ENCODE peak calls at places on chromosomes 13 and 19, in nine cellular contexts. One of them, this sample, is unnamed.

GRCh38 chr13:33186851-33187250 is 98.7 kb downstream of the STARD13 start:
- DNase-seq in testis: no peak
- DNase-seq in PC-3: peak; percentile 17
- DNase-seq in brain microvascular endothelial cell: peak; percentile 89
- DNase-seq in CD8-positive, alpha-beta T cell: no peak
- DNase-seq in OCI-LY7: no peak
- DNase-seq in neural progenitor cell: no peak
- DNase-seq in heart right ventricle: no peak
- DNase-seq in hepatocyte: no peak
- DNase-seq in this sample: no peak

GRCh38 chr19:2041686-2042484 is 9.2 kb downstream of the MKNK2 start:
- DNase-seq in heart right ventricle: peak; percentile 99
- DNase-seq in PC-3: peak; percentile 51
- DNase-seq in brain microvascular endothelial cell: peak; percentile 85
- DNase-seq in testis: peak; percentile 97
- DNase-seq in neural progenitor cell: peak; percentile 98
- DNase-seq in OCI-LY7: peak; percentile 97
- DNase-seq in CD8-positive, alpha-beta T cell: peak; percentile 100
- DNase-seq in hepatocyte: peak; percentile 98
- DNase-seq in this sample: peak; percentile 99

GRCh38 chr19:55173717-55174409 is 6.2 kb downstream of the SYT5 start:
- DNase-seq in OCI-LY7: peak; percentile 84
- DNase-seq in CD8-positive, alpha-beta T cell: no peak
- DNase-seq in heart right ventricle: peak; percentile 60
- DNase-seq in PC-3: peak; percentile 85
- DNase-seq in testis: peak; percentile 77
- DNase-seq in brain microvascular endothelial cell: peak; percentile 62
- DNase-seq in hepatocyte: peak; percentile 56
- DNase-seq in neural progenitor cell: peak; percentile 89
- DNase-seq in this sample: peak; percentile 89

GRCh38 chr13:30818323-30818960 is 83.1 kb downstream of the ALOX5AP start:
- DNase-seq in heart right ventricle: no peak
- DNase-seq in brain microvascular endothelial cell: peak; percentile 82
- DNase-seq in PC-3: no peak
- DNase-seq in hepatocyte: peak; percentile 64
- DNase-seq in testis: no peak
- DNase-seq in CD8-positive, alpha-beta T cell: no peak
- DNase-seq in neural progenitor cell: no peak
- DNase-seq in OCI-LY7: no peak
- DNase-seq in this sample: peak; percentile 60

GRCh38 chr19:16899566-16900075 is 10.8 kb downstream of the F2RL3 start:
- DNase-seq in OCI-LY7: peak; percentile 62
- DNase-seq in testis: peak; percentile 70
- DNase-seq in hepatocyte: peak; percentile 46
- DNase-seq in PC-3: peak; percentile 60
- DNase-seq in heart right ventricle: no peak
- DNase-seq in CD8-positive, alpha-beta T cell: no peak
- DNase-seq in neural progenitor cell: peak; percentile 62
- DNase-seq in brain microvascular endothelial cell: peak; percentile 14
- DNase-seq in this sample: no peak

GRCh38 chr13:79593611-79594275 is 112.8 kb downstream of the NDFIP2 start:
- DNase-seq in CD8-positive, alpha-beta T cell: no peak
- DNase-seq in heart right ventricle: no peak
- DNase-seq in hepatocyte: no peak
- DNase-seq in OCI-LY7: no peak
- DNase-seq in testis: no peak
- DNase-seq in brain microvascular endothelial cell: peak; percentile 81
- DNase-seq in neural progenitor cell: no peak
- DNase-seq in PC-3: peak; percentile 40
- DNase-seq in this sample: peak; percentile 30

GRCh38 chr13:33817513-33817842 is 471 bp upstream of the RFC3 start:
- DNase-seq in neural progenitor cell: no peak
- DNase-seq in testis: no peak
- DNase-seq in hepatocyte: no peak
- DNase-seq in CD8-positive, alpha-beta T cell: no peak
- DNase-seq in PC-3: no peak
- DNase-seq in brain microvascular endothelial cell: no peak
- DNase-seq in heart right ventricle: no peak
- DNase-seq in OCI-LY7: no peak
- DNase-seq in this sample: no peak

GRCh38 chr19:55437410-55437809 is 5.7 kb downstream of the SHISA7 start:
- DNase-seq in CD8-positive, alpha-beta T cell: no peak
- DNase-seq in brain microvascular endothelial cell: peak; percentile 56
- DNase-seq in hepatocyte: peak; percentile 83
- DNase-seq in OCI-LY7: no peak
- DNase-seq in neural progenitor cell: peak; percentile 90
- DNase-seq in PC-3: peak; percentile 83
- DNase-seq in testis: peak; percentile 73
- DNase-seq in heart right ventricle: peak; percentile 53
- DNase-seq in this sample: peak; percentile 78

GRCh38 chr13:37966266-37966665 is 96.7 kb upstream of the TRPC4 start:
- DNase-seq in hepatocyte: no peak
- DNase-seq in testis: no peak
- DNase-seq in heart right ventricle: no peak
- DNase-seq in OCI-LY7: no peak
- DNase-seq in brain microvascular endothelial cell: no peak
- DNase-seq in CD8-positive, alpha-beta T cell: no peak
- DNase-seq in neural progenitor cell: no peak
- DNase-seq in PC-3: peak; percentile 26
- DNase-seq in this sample: no peak

GRCh38 chr19:1752009-1752756 is 1.1 kb upstream of the ONECUT3 start:
- DNase-seq in brain microvascular endothelial cell: no peak
- DNase-seq in neural progenitor cell: no peak
- DNase-seq in PC-3: no peak
- DNase-seq in OCI-LY7: peak; percentile 65
- DNase-seq in hepatocyte: no peak
- DNase-seq in heart right ventricle: no peak
- DNase-seq in CD8-positive, alpha-beta T cell: no peak
- DNase-seq in testis: no peak
- DNase-seq in this sample: no peak

GRCh38 chr19:41887711-41888382 is 4.9 kb downstream of the ARHGEF1 start:
- DNase-seq in testis: no peak
- DNase-seq in CD8-positive, alpha-beta T cell: peak; percentile 63
- DNase-seq in PC-3: peak; percentile 95
- DNase-seq in brain microvascular endothelial cell: no peak
- DNase-seq in hepatocyte: peak; percentile 87
- DNase-seq in OCI-LY7: peak; percentile 89
- DNase-seq in neural progenitor cell: no peak
- DNase-seq in heart right ventricle: no peak
- DNase-seq in this sample: peak; percentile 96

GRCh38 chr19:38971672-38972071 is 3.9 kb downstream of the FBXO17 start:
- DNase-seq in OCI-LY7: no peak
- DNase-seq in PC-3: peak; percentile 3
- DNase-seq in heart right ventricle: no peak
- DNase-seq in CD8-positive, alpha-beta T cell: no peak
- DNase-seq in brain microvascular endothelial cell: no peak
- DNase-seq in neural progenitor cell: no peak
- DNase-seq in hepatocyte: no peak
- DNase-seq in testis: no peak
- DNase-seq in this sample: no peak

GRCh38 chr19:33124207-33125098 is 7.5 kb upstream of the WDR88 start:
- DNase-seq in brain microvascular endothelial cell: no peak
- DNase-seq in neural progenitor cell: peak; percentile 68
- DNase-seq in OCI-LY7: no peak
- DNase-seq in heart right ventricle: no peak
- DNase-seq in PC-3: no peak
- DNase-seq in CD8-positive, alpha-beta T cell: no peak
- DNase-seq in testis: no peak
- DNase-seq in hepatocyte: no peak
- DNase-seq in this sample: no peak
- H3K27ac ChIP-seq in brain microvascular endothelial cell: no peak overlapping the region
- H3K27ac ChIP-seq in neural progenitor cell: no peak overlapping the region
- H3K27ac ChIP-seq in OCI-LY7: no peak overlapping the region
- H3K27ac ChIP-seq in heart right ventricle: no peak overlapping the region
- H3K27ac ChIP-seq in PC-3: no peak overlapping the region
- H3K27ac ChIP-seq in CD8-positive, alpha-beta T cell: no peak overlapping the region
- H3K27ac ChIP-seq in testis: no peak overlapping the region
- H3K27ac ChIP-seq in hepatocyte: no peak overlapping the region
- H3K27ac ChIP-seq in this sample: no peak overlapping the region

DNA sequence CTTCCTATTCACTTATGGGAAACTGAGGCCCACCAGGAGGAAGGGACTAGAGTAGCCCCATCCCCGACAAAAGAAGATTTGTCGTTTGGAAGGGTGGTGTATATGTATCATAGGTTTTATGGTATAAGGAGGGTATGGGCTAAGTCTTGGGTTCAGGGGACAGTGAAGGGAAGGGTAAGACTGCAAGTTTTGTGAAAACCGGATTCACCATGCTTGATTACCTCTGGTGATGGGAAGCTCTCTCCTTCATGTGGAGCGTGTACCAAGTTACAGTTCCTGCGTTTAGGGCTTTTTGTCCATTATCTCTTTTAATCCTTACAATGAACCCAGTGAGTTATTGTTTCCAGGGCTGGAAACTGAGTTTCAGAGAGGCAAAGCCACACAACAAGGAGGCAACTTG is 3.8 kb downstream of the VASP start:
- DNase-seq in hepatocyte: no peak
- DNase-seq in brain microvascular endothelial cell: no peak
- DNase-seq in PC-3: no peak
- DNase-seq in CD8-positive, alpha-beta T cell: no peak
- DNase-seq in OCI-LY7: no peak
- DNase-seq in testis: no peak
- DNase-seq in heart right ventricle: no peak
- DNase-seq in neural progenitor cell: no peak
- DNase-seq in this sample: no peak
- TF ChIP-seq CTCF in hepatocyte: no peak
- TF ChIP-seq CTCF in brain microvascular endothelial cell: no peak
- TF ChIP-seq CTCF in PC-3: no peak
- TF ChIP-seq CTCF in CD8-positive, alpha-beta T cell: no peak
- TF ChIP-seq CTCF in OCI-LY7: no peak
- TF ChIP-seq CTCF in testis: no peak
- TF ChIP-seq CTCF in heart right ventricle: no peak
- TF ChIP-seq CTCF in neural progenitor cell: no peak
- TF ChIP-seq CTCF in this sample: no peak

GRCh38 chr19:48874309-48875135 is 2.3 kb downstream of the PPP1R15A start:
- DNase-seq in heart right ventricle: peak; percentile 47
- DNase-seq in testis: no peak
- DNase-seq in hepatocyte: no peak
- DNase-seq in CD8-positive, alpha-beta T cell: no peak
- DNase-seq in neural progenitor cell: peak; percentile 1
- DNase-seq in PC-3: peak; percentile 73
- DNase-seq in OCI-LY7: no peak
- DNase-seq in brain microvascular endothelial cell: peak; percentile 51
- DNase-seq in this sample: no peak
- H3K27ac ChIP-seq in heart right ventricle: peak overlapping the region; percentile 100
- H3K27ac ChIP-seq in testis: peak overlapping the region; percentile 100
- H3K27ac ChIP-seq in hepatocyte: peak overlapping the region; percentile 99
- H3K27ac ChIP-seq in CD8-positive, alpha-beta T cell: peak overlapping the region; percentile 75
- H3K27ac ChIP-seq in neural progenitor cell: no peak overlapping the region
- H3K27ac ChIP-seq in PC-3: peak overlapping the region; percentile 95
- H3K27ac ChIP-seq in OCI-LY7: peak overlapping the region; percentile 99
- H3K27ac ChIP-seq in brain microvascular endothelial cell: peak overlapping the region; percentile 100
- H3K27ac ChIP-seq in this sample: peak overlapping the region; percentile 98

GRCh38 chr19:58406818-58407657 is 1.4 kb upstream of the ZNF584 start:
- DNase-seq in brain microvascular endothelial cell: no peak
- DNase-seq in OCI-LY7: peak; percentile 32
- DNase-seq in CD8-positive, alpha-beta T cell: no peak
- DNase-seq in hepatocyte: peak; percentile 26
- DNase-seq in PC-3: no peak
- DNase-seq in heart right ventricle: no peak
- DNase-seq in testis: no peak
- DNase-seq in neural progenitor cell: peak; percentile 45
- DNase-seq in this sample: no peak
- TF ChIP-seq CTCF in brain microvascular endothelial cell: peak; percentile 53
- TF ChIP-seq CTCF in OCI-LY7: peak; percentile 62
- TF ChIP-seq CTCF in CD8-positive, alpha-beta T cell: no peak
- TF ChIP-seq CTCF in hepatocyte: peak; percentile 35
- TF ChIP-seq CTCF in PC-3: peak; percentile 71
- TF ChIP-seq CTCF in heart right ventricle: no peak
- TF ChIP-seq CTCF in testis: peak; percentile 24
- TF ChIP-seq CTCF in neural progenitor cell: peak; percentile 43
- TF ChIP-seq CTCF in this sample: peak; percentile 18

DNA sequence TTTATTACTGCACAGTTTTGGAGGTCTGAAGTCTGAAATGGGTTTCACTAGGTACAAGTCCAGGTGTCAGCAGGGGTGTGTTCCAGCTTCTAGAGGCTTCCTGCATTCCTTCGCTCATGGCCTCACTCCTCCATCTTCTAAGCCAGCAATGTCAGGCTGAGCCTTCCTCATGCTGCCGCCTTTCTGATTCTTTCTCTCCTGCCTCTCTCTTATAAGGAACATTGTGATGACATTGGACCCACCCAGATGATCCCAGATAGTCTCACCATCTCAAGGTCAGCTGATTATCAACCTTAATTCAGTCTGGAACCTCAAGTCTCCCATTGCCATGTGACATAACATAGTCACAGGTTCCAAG is 84.7 kb downstream of the LRRC63 start:
- DNase-seq in CD8-positive, alpha-beta T cell: no peak
- DNase-seq in OCI-LY7: no peak
- DNase-seq in PC-3: no peak
- DNase-seq in heart right ventricle: no peak
- DNase-seq in testis: no peak
- DNase-seq in hepatocyte: no peak
- DNase-seq in brain microvascular endothelial cell: no peak
- DNase-seq in neural progenitor cell: no peak
- DNase-seq in this sample: no peak
- H3K27ac ChIP-seq in CD8-positive, alpha-beta T cell: peak overlapping the region; percentile 69
- H3K27ac ChIP-seq in OCI-LY7: no peak overlapping the region
- H3K27ac ChIP-seq in PC-3: peak overlapping the region; percentile 18
- H3K27ac ChIP-seq in heart right ventricle: peak overlapping the region; percentile 89
- H3K27ac ChIP-seq in testis: no peak overlapping the region
- H3K27ac ChIP-seq in hepatocyte: peak overlapping the region; percentile 71
- H3K27ac ChIP-seq in brain microvascular endothelial cell: peak overlapping the region; percentile 88
- H3K27ac ChIP-seq in neural progenitor cell: no peak overlapping the region
- H3K27ac ChIP-seq in this sample: peak overlapping the region; percentile 82

DNA sequence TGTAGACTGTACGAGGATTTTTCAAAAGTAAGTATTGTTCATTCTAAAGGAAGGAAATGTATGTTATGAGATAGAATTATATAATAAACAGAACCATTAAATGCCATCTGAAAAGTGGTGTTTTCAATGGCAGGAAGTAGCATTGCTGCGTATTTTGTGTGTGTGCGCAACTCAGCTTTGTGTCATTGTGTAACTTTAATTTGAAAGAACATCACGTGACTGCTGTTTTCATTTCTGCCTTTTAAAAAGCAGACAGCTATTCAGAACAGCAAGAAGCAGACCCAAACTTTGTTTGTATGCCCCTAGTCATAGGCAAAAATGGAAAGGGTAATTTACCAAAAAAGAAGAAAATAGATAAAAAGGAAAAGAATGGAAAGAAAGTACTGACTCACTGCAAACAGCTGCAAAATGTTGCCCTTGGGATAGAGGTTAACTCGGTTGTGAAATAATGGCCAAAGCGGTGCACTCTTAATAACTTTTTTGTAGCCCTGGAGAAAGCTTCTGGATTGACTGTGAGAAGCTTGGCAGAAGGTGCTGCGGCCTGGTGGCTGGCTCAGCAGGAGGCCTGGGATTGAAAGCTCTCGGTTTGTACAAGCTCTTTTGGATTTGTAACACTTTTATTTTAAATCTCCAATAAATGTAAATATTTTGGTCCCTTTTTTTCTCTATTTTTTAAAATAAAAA is 97.3 kb downstream of the GGACT start:
- DNase-seq in heart right ventricle: peak; percentile 30
- DNase-seq in hepatocyte: no peak
- DNase-seq in CD8-positive, alpha-beta T cell: no peak
- DNase-seq in brain microvascular endothelial cell: peak; percentile 42
- DNase-seq in PC-3: no peak
- DNase-seq in OCI-LY7: no peak
- DNase-seq in neural progenitor cell: no peak
- DNase-seq in testis: no peak
- DNase-seq in this sample: no peak
- TF ChIP-seq CTCF in heart right ventricle: no peak
- TF ChIP-seq CTCF in hepatocyte: peak; percentile 6
- TF ChIP-seq CTCF in CD8-positive, alpha-beta T cell: no peak
- TF ChIP-seq CTCF in brain microvascular endothelial cell: peak; percentile 42
- TF ChIP-seq CTCF in PC-3: no peak
- TF ChIP-seq CTCF in OCI-LY7: no peak
- TF ChIP-seq CTCF in neural progenitor cell: no peak
- TF ChIP-seq CTCF in testis: no peak
- TF ChIP-seq CTCF in this sample: no peak

This sample was measured in RWPE1.